ENCODE peak calls at places on chromosomes 6 and 20, in six cellular contexts. S is ovary; X is fibroblast of the conjunctiva; T is hepatocyte; E is WTC11; P is activated T-helper 1 cell treated with anti-CD3 and anti-CD28 coated beads, Interleukin-2, amount 50 U/mL, for 16 hours. G is an unnamed sample.

GRCh38 chr20:31560900-31561598 is 44.0 kb upstream of the ID1 start:
- DNase-seq in S (no peak), X (peak; percentile 89), T (peak; percentile 66), E (no peak), P (no peak), G (peak; percentile 98)

GRCh38 chr6:168297643-168298042 is 21.9 kb downstream of the DACT2 start:
- DNase-seq in S (no peak), X (no peak), T (no peak), E (no peak), P (no peak), G (no peak)

GRCh38 chr6:104640141-104640700 is 219.5 kb downstream of the HACE1 start:
- DNase-seq in S (no peak), X (no peak), T (no peak), E (no peak), P (no peak), G (no peak)

GRCh38 chr6:167079853-167080297 is 43.0 kb upstream of the CCR6 start:
- DNase-seq in S (no peak), X (no peak), T (no peak), E (no peak), P (no peak), G (no peak)

GRCh38 chr20:59002874-59003399 is 4.1 kb downstream of the CTSZ start:
- DNase-seq in S (no peak), X (no peak), T (no peak), E (no peak), P (no peak), G (no peak)

GRCh38 chr6:106608080-106608668 is 21.1 kb downstream of the RTN4IP1 start:
- DNase-seq in S (no peak), X (no peak), T (peak; percentile 70), E (no peak), P (no peak), G (peak; percentile 64)

GRCh38 chr6:20313086-20313485 is 88.6 kb upstream of the E2F3 start:
- DNase-seq in S (no peak), X (no peak), T (no peak), E (no peak), P (no peak), G (no peak)

GRCh38 chr6:156904176-156904967 is 127.2 kb downstream of the ARID1B start:
- DNase-seq in S (no peak), X (no peak), T (no peak), E (no peak), P (no peak), G (no peak)

GRCh38 chr20:20211274-20211987 is 156.5 kb upstream of the INSM1 start:
- DNase-seq in S (no peak), X (no peak), T (peak; percentile 51), E (no peak), P (no peak), G (peak; percentile 48)

GRCh38 chr6:150622941-150623874 is 23.5 kb downstream of the PLEKHG1 start:
- DNase-seq in S (no peak), X (no peak), T (no peak), E (no peak), P (no peak), G (no peak)

GRCh38 chr6:56076033-56076432 is 171.3 kb downstream of the COL21A1 start:
- DNase-seq in S (no peak), X (no peak), T (no peak), E (no peak), P (no peak), G (no peak)

GRCh38 chr6:125546827-125547226 is 202.6 kb upstream of the HEY2 start:
- DNase-seq in S (no peak), X (peak; percentile 13), T (no peak), E (no peak), P (no peak), G (peak; percentile 28)

GRCh38 chr20:62285722-62286121 is 17.1 kb upstream of the ADRM1 start:
- DNase-seq in S (no peak), X (no peak), T (no peak), E (no peak), P (no peak), G (no peak)

GRCh38 chr20:17566345-17566744 is 3.5 kb upstream of the DSTN start:
- DNase-seq in S (no peak), X (no peak), T (no peak), E (no peak), P (no peak), G (no peak)

GRCh38 chr20:15889924-15890256 is 683.4 kb downstream of the KIF16B start:
- DNase-seq in S (no peak), X (no peak), T (no peak), E (no peak), P (no peak), G (no peak)

GRCh38 chr6:23696946-23697345 is 429.1 kb upstream of the NRSN1 start:
- DNase-seq in S (no peak), X (no peak), T (peak; percentile 7), E (no peak), P (no peak), G (peak; percentile 53)

GRCh38 chr6:161198176-161198575 is 75.7 kb downstream of the AGPAT4 start:
- DNase-seq in S (no peak), X (peak; percentile 57), T (no peak), E (no peak), P (no peak), G (peak; percentile 45)

GRCh38 chr6:10413850-10414765 is 766 bp downstream of the TFAP2A start:
- DNase-seq in S (no peak), X (no peak), T (peak; percentile 46), E (peak; percentile 46), P (no peak), G (peak; percentile 65)

GRCh38 chr20:19552144-19552895 is 205.7 kb upstream of the RIN2 start:
- DNase-seq in S (peak; percentile 69), X (no peak), T (peak; percentile 75), E (peak; percentile 74), P (no peak), G (no peak)

GRCh38 chr6:38806833-38807232 is 91.7 kb downstream of the DNAH8 start:
- DNase-seq in S (no peak), X (no peak), T (no peak), E (no peak), P (no peak), G (no peak)

GRCh38 chr6:16760536-16761468 is at the start of gene ATXN1:
- DNase-seq in S (peak; percentile 74), X (no peak), T (peak; percentile 80), E (peak; percentile 41), P (no peak), G (peak; percentile 80)

GRCh38 chr6:38697846-38698245 is 5.1 kb downstream of the GLO1 start:
- DNase-seq in S (no peak), X (no peak), T (no peak), E (no peak), P (no peak), G (no peak)

GRCh38 chr6:109527989-109528388 is 45.0 kb upstream of the ZBTB24 start:
- DNase-seq in S (no peak), X (no peak), T (no peak), E (no peak), P (no peak), G (peak; percentile 18)

GRCh38 chr20:38434310-38434741 is 802 bp downstream of the SNHG17 start:
- DNase-seq in S (peak; percentile 35), X (no peak), T (peak; percentile 45), E (no peak), P (no peak), G (peak; percentile 63)

GRCh38 chr20:59013031-59013951 is 5.9 kb upstream of the TUBB1 start:
- DNase-seq in S (no peak), X (no peak), T (no peak), E (no peak), P (no peak), G (no peak)

GRCh38 chr6:62775427-62776022 is 435.7 kb upstream of the FKBP1C start:
- DNase-seq in S (no peak), X (no peak), T (peak; percentile 51), E (no peak), P (no peak), G (peak; percentile 39)

GRCh38 chr6:70082830-70083229 is 216.5 kb downstream of the COL19A1 start:
- DNase-seq in S (no peak), X (no peak), T (no peak), E (no peak), P (no peak), G (no peak)

GRCh38 chr6:134472661-134473060 is 154.7 kb upstream of the SGK1 start:
- DNase-seq in S (no peak), X (no peak), T (no peak), E (no peak), P (no peak), G (no peak)

GRCh38 chr20:7361321-7361720 is 578.9 kb downstream of the HAO1 start:
- DNase-seq in S (no peak), X (no peak), T (no peak), E (no peak), P (no peak), G (no peak)

GRCh38 chr20:40565681-40566040 is 123.4 kb downstream of the MAFB start:
- DNase-seq in S (no peak), X (no peak), T (no peak), E (no peak), P (no peak), G (no peak)

GRCh38 chr6:158505194-158505593 is 54.7 kb upstream of the TMEM181 start:
- DNase-seq in S (no peak), X (no peak), T (no peak), E (no peak), P (no peak), G (no peak)